ENCODE peak calls at places on chromosome 13, in eight cellular contexts. T is ovary; V is A549; R is naive thymus-derived CD4-positive, alpha-beta T cell; N is tibial nerve; M is ascending aorta; P is SJSA1; O is aorta. A is an unnamed sample.

GRCh38 chr13:71751074-71751473 is 115.9 kb downstream of the DACH1 start:
- DNase-seq in P (no peak), N (no peak), T (no peak), R (no peak), V (no peak), M (no peak), O (no peak), A (no peak)

GRCh38 chr13:87131611-87132010 is 539.6 kb upstream of the SLITRK5 start:
- DNase-seq in M (no peak), P (no peak), V (no peak), T (no peak), R (no peak), N (no peak), O (no peak), A (no peak)

GRCh38 chr13:33277946-33278345 is 7.6 kb downstream of the STARD13 start:
- DNase-seq in N (peak), M (no peak), V (no peak), R (no peak), O (no peak), T (no peak), P (no peak), A (no peak)

GRCh38 chr13:37457594-37457993 is 141.0 kb downstream of the POSTN start:
- DNase-seq in P (no peak), O (no peak), V (no peak), N (no peak), M (no peak), T (no peak), R (no peak), A (no peak)

GRCh38 chr13:77306458-77306857 is 20.4 kb downstream of the MYCBP2 start:
- DNase-seq in N (no peak), P (no peak), V (no peak), T (no peak), M (no peak), R (no peak), O (no peak), A (no peak)

GRCh38 chr13:58712191-58712590 is 1080.6 kb downstream of the PCDH17 start:
- DNase-seq in T (no peak), M (no peak), O (no peak), N (no peak), V (peak), P (no peak), R (no peak), A (no peak)

GRCh38 chr13:41505209-41505835 is 48.0 kb downstream of the RGCC start:
- DNase-seq in R (no peak), V (no peak), T (no peak), N (no peak), P (peak), M (no peak), O (no peak), A (no peak)

GRCh38 chr13:36872621-36873020 is 47.4 kb downstream of the SMAD9 start:
- DNase-seq in T (no peak), M (no peak), N (no peak), O (no peak), V (no peak), R (no peak), P (no peak), A (no peak)

GRCh38 chr13:65787087-65787486 is 1443.0 kb downstream of the PCDH9 start:
- DNase-seq in T (no peak), M (no peak), O (no peak), V (no peak), P (no peak), R (no peak), N (no peak), A (no peak)

GRCh38 chr13:97191143-97191542 is 31.0 kb upstream of the MBNL2 start:
- DNase-seq in M (no peak), O (no peak), V (no peak), R (no peak), P (no peak), N (no peak), T (no peak), A (no peak)

GRCh38 chr13:114132419-114133121 is at the start of gene RASA3:
- DNase-seq in T (peak), V (peak), P (peak), N (peak), M (peak), O (peak), R (peak), A (peak)

GRCh38 chr13:27536361-27537101 is 83.8 kb downstream of the LNX2 start:
- DNase-seq in R (no peak), N (no peak), P (no peak), O (no peak), V (no peak), M (no peak), T (no peak), A (no peak)

GRCh38 chr13:113860579-113861432 is 3.1 kb downstream of the GAS6 start:
- DNase-seq in M (no peak), N (no peak), R (no peak), T (peak), O (peak), V (no peak), P (no peak), A (peak)

GRCh38 chr13:32471187-32471922 is 43.4 kb upstream of the N4BP2L1 start:
- DNase-seq in R (no peak), P (no peak), T (peak), M (no peak), N (no peak), O (no peak), V (no peak), A (no peak)

GRCh38 chr13:80502359-80502758 is 161.4 kb upstream of the SPRY2 start:
- DNase-seq in O (no peak), V (no peak), P (no peak), T (no peak), R (no peak), N (no peak), M (no peak), A (no peak)

GRCh38 chr13:92320323-92320722 is 906.3 kb upstream of the GPC6 start:
- DNase-seq in O (no peak), M (no peak), P (no peak), V (no peak), N (no peak), R (no peak), T (no peak), A (no peak)

GRCh38 chr13:49235856-49236431 is 11.8 kb upstream of the CDADC1 start:
- DNase-seq in P (no peak), N (no peak), V (no peak), T (no peak), O (no peak), R (no peak), M (no peak), A (no peak)
- H3K4me3 ChIP-seq in P (no peak), N (no peak), V (no peak), T (no peak), O (no peak), R (no peak), M (no peak), A (no peak)

GRCh38 chr13:107562222-107562621 is 653.1 kb downstream of the LIG4 start:
- DNase-seq in T (no peak), O (no peak), R (no peak), N (no peak), V (no peak), P (no peak), M (no peak), A (no peak)

GRCh38 chr13:107568181-107568580 is 647.2 kb downstream of the LIG4 start:
- DNase-seq in R (no peak), N (no peak), P (no peak), O (no peak), M (no peak), T (no peak), V (no peak), A (no peak)

GRCh38 chr13:107563099-107563925 is 652.0 kb downstream of the LIG4 start:
- DNase-seq in M (no peak), V (no peak), P (no peak), T (no peak), R (no peak), N (no peak), O (no peak), A (no peak)
- H3K4me3 ChIP-seq in M (no peak), V (no peak), P (no peak), T (no peak), R (no peak), N (no peak), O (no peak), A (no peak)

GRCh38 chr13:44667950-44668349 is 91.8 kb upstream of the TSC22D1 start:
- DNase-seq in P (no peak), R (no peak), M (no peak), V (no peak), T (no peak), O (no peak), N (no peak), A (no peak)
- H3K4me3 ChIP-seq in P (no peak), R (no peak), M (no peak), V (no peak), T (no peak), O (no peak), N (no peak), A (peak)

GRCh38 chr13:30423891-30424290 is 1.6 kb downstream of the UBE2L5 start:
- DNase-seq in N (no peak), R (no peak), P (no peak), T (no peak), M (no peak), O (no peak), V (no peak), A (peak)

GRCh38 chr13:30418075-30418715 is 4.1 kb upstream of the UBE2L5 start:
- DNase-seq in O (no peak), T (no peak), N (no peak), V (no peak), P (no peak), M (no peak), R (no peak), A (no peak)

GRCh38 chr13:30418886-30419459 is 3.3 kb upstream of the UBE2L5 start:
- DNase-seq in O (no peak), P (no peak), N (no peak), V (no peak), T (no peak), M (no peak), R (no peak), A (no peak)

GRCh38 chr13:30421093-30422055 is 919 bp upstream of the UBE2L5 start:
- DNase-seq in V (peak), M (peak), T (peak), P (peak), N (peak), O (peak), R (peak), A (peak)

DNA sequence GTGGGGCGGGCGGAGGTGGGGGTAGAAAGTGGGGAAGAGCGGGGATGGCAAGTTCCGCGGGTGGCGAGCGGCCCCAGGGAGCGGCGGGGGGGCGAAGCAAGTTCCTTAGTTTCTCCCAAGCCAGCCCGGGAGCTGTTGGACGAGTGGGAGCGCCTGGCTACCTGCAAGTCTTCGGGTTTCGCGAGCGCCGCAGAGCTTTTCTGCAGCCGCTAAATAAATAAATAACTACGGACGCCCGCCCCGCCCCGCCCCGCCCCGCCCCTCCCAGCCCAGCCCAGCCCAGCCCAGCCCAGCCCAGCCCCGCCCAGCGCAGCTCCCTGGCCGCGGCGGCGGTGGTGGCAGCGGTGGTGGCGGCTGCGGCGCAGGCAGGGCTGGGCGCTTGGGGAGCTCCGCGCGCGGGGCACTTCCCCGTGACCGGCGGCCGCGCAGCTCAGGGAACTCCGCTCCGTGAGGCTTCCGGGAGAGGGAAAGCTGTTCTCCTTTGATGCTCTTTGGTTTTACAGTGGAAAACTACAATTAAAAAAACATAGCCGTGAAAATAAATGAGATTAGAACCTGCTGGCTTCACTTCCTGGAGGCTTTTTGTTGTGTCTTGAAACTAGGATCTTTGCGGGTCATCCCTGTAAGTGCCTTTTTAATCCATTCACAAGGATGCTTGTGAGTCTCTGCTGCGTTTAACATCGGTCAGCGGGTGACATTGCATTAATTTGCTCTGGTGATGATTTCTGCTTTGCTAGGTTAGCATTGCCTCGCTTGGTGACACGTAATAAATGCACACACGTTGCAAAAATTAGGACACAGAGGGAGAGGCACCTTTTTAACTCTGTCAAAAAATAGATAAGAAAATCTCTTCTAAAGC is at the start of gene UBE2L5:
- DNase-seq in V (peak), R (peak), P (peak), N (peak), M (peak), O (peak), T (peak), A (peak)
- H3K4me3 ChIP-seq in V (peak), R (peak), P (peak), N (peak), M (peak), O (peak), T (peak), A (peak)

GRCh38 chr13:20831254-20831653 is 57.5 kb upstream of the EEF1AKMT1 start:
- DNase-seq in N (no peak), O (no peak), R (no peak), V (no peak), M (no peak), P (no peak), T (no peak), A (no peak)
- H3K4me3 ChIP-seq in N (no peak), O (no peak), R (no peak), V (no peak), M (no peak), P (no peak), T (no peak), A (no peak)